ENCODE peak calls at places on chromosome 12, in four cellular contexts. I is glutamatergic neuron, M is NCI-H1092 treated with DMSO at 0.1 percent for 48 hours, R is RWPE1. U is an unnamed sample.

GRCh38 chr12:51395283-51396230 is 4.4 kb upstream of the GALNT6 start:
- DNase-seq in I (no peak), M (no peak), R (no peak), U (peak; percentile 52)

GRCh38 chr12:68440068-68440581 is 108.0 kb upstream of the MDM1 start:
- DNase-seq in I (no peak), M (no peak), R (peak; percentile 10), U (no peak)

GRCh38 chr12:34296143-34297041 is 274.1 kb downstream of the ALG10 start:
- DNase-seq in I (peak; percentile 7), M (no peak), R (no peak), U (no peak)

GRCh38 chr12:54058189-54058917 is 4.7 kb downstream of the HOXC4 start:
- DNase-seq in I (no peak), M (no peak), R (no peak), U (no peak)

GRCh38 chr12:104886418-104887401 is 71.4 kb downstream of the SLC41A2 start:
- DNase-seq in I (no peak), M (peak; percentile 22), R (peak; percentile 9), U (no peak)

GRCh38 chr12:103169-103981 is 36.8 kb downstream of the IQSEC3 start:
- DNase-seq in I (no peak), M (peak; percentile 97), R (peak; percentile 13), U (peak; percentile 92)

GRCh38 chr12:88595697-88596096 is 15.4 kb upstream of the KITLG start:
- DNase-seq in I (no peak), M (no peak), R (no peak), U (no peak)

GRCh38 chr12:55780695-55781094 is 36.8 kb downstream of the SARNP start:
- DNase-seq in I (no peak), M (no peak), R (no peak), U (no peak)